ENCODE peak calls at places on chromosomes 3 and 15, in six cellular contexts. One of them, this sample, is unnamed.

GRCh38 chr15:24745276-24745675 is 69.7 kb downstream of the NPAP1 start:
- DNase-seq in A549: no peak
- DNase-seq in stimulated activated CD8-positive, alpha-beta memory T cell treated with anti-CD3 and anti-CD28 coated beads, Interleukin-2, amount 100 ng/mL, for 1 hour: no peak
- DNase-seq in left colon: no peak
- DNase-seq in activated gamma-delta T cell treated with anti-CD3 and anti-CD28 coated beads, Interleukin-2, amount 50 U/mL, for 16 hours: no peak
- DNase-seq in NCI-H226: no peak
- DNase-seq in this sample: no peak

GRCh38 chr3:50430950-50431435 is 71.7 kb upstream of the TMEM115 start:
- DNase-seq in A549: no peak
- DNase-seq in stimulated activated CD8-positive, alpha-beta memory T cell treated with anti-CD3 and anti-CD28 coated beads, Interleukin-2, amount 100 ng/mL, for 1 hour: no peak
- DNase-seq in left colon: no peak
- DNase-seq in activated gamma-delta T cell treated with anti-CD3 and anti-CD28 coated beads, Interleukin-2, amount 50 U/mL, for 16 hours: no peak
- DNase-seq in NCI-H226: no peak
- DNase-seq in this sample: no peak

GRCh38 chr15:59099162-59099685 is 5.7 kb upstream of the CCNB2 start:
- DNase-seq in A549: no peak
- DNase-seq in stimulated activated CD8-positive, alpha-beta memory T cell treated with anti-CD3 and anti-CD28 coated beads, Interleukin-2, amount 100 ng/mL, for 1 hour: no peak
- DNase-seq in left colon: no peak
- DNase-seq in activated gamma-delta T cell treated with anti-CD3 and anti-CD28 coated beads, Interleukin-2, amount 50 U/mL, for 16 hours: no peak
- DNase-seq in NCI-H226: no peak
- DNase-seq in this sample: no peak

GRCh38 chr3:66582721-66583141 is 81.9 kb upstream of the LRIG1 start:
- DNase-seq in A549: no peak
- DNase-seq in stimulated activated CD8-positive, alpha-beta memory T cell treated with anti-CD3 and anti-CD28 coated beads, Interleukin-2, amount 100 ng/mL, for 1 hour: peak; percentile 17
- DNase-seq in left colon: peak; percentile 30
- DNase-seq in activated gamma-delta T cell treated with anti-CD3 and anti-CD28 coated beads, Interleukin-2, amount 50 U/mL, for 16 hours: peak; percentile 32
- DNase-seq in NCI-H226: no peak
- DNase-seq in this sample: no peak

GRCh38 chr3:175456496-175456895 is 597.4 kb downstream of the NAALADL2 start:
- DNase-seq in A549: no peak
- DNase-seq in stimulated activated CD8-positive, alpha-beta memory T cell treated with anti-CD3 and anti-CD28 coated beads, Interleukin-2, amount 100 ng/mL, for 1 hour: no peak
- DNase-seq in left colon: no peak
- DNase-seq in activated gamma-delta T cell treated with anti-CD3 and anti-CD28 coated beads, Interleukin-2, amount 50 U/mL, for 16 hours: no peak
- DNase-seq in NCI-H226: no peak
- DNase-seq in this sample: peak; percentile 14

GRCh38 chr3:74267583-74268184 is 346.8 kb downstream of the CNTN3 start:
- DNase-seq in A549: peak; percentile 1
- DNase-seq in stimulated activated CD8-positive, alpha-beta memory T cell treated with anti-CD3 and anti-CD28 coated beads, Interleukin-2, amount 100 ng/mL, for 1 hour: no peak
- DNase-seq in left colon: peak; percentile 25
- DNase-seq in activated gamma-delta T cell treated with anti-CD3 and anti-CD28 coated beads, Interleukin-2, amount 50 U/mL, for 16 hours: no peak
- DNase-seq in NCI-H226: no peak
- DNase-seq in this sample: peak; percentile 20

GRCh38 chr3:89947357-89947954 is 840.0 kb downstream of the EPHA3 start:
- DNase-seq in A549: no peak
- DNase-seq in stimulated activated CD8-positive, alpha-beta memory T cell treated with anti-CD3 and anti-CD28 coated beads, Interleukin-2, amount 100 ng/mL, for 1 hour: no peak
- DNase-seq in left colon: peak; percentile 29
- DNase-seq in activated gamma-delta T cell treated with anti-CD3 and anti-CD28 coated beads, Interleukin-2, amount 50 U/mL, for 16 hours: no peak
- DNase-seq in NCI-H226: no peak
- DNase-seq in this sample: no peak

GRCh38 chr15:52804526-52805081 is 14.5 kb upstream of the ONECUT1 start:
- DNase-seq in A549: no peak
- DNase-seq in stimulated activated CD8-positive, alpha-beta memory T cell treated with anti-CD3 and anti-CD28 coated beads, Interleukin-2, amount 100 ng/mL, for 1 hour: no peak
- DNase-seq in left colon: no peak
- DNase-seq in activated gamma-delta T cell treated with anti-CD3 and anti-CD28 coated beads, Interleukin-2, amount 50 U/mL, for 16 hours: no peak
- DNase-seq in NCI-H226: no peak
- DNase-seq in this sample: no peak

GRCh38 chr15:93989611-93990010 is 241.8 kb upstream of the MCTP2 start:
- DNase-seq in A549: no peak
- DNase-seq in stimulated activated CD8-positive, alpha-beta memory T cell treated with anti-CD3 and anti-CD28 coated beads, Interleukin-2, amount 100 ng/mL, for 1 hour: no peak
- DNase-seq in left colon: no peak
- DNase-seq in activated gamma-delta T cell treated with anti-CD3 and anti-CD28 coated beads, Interleukin-2, amount 50 U/mL, for 16 hours: no peak
- DNase-seq in NCI-H226: no peak
- DNase-seq in this sample: no peak

GRCh38 chr3:172635588-172635987 is 75.3 kb downstream of the NCEH1 start:
- DNase-seq in A549: no peak
- DNase-seq in stimulated activated CD8-positive, alpha-beta memory T cell treated with anti-CD3 and anti-CD28 coated beads, Interleukin-2, amount 100 ng/mL, for 1 hour: no peak
- DNase-seq in left colon: no peak
- DNase-seq in activated gamma-delta T cell treated with anti-CD3 and anti-CD28 coated beads, Interleukin-2, amount 50 U/mL, for 16 hours: no peak
- DNase-seq in NCI-H226: peak; percentile 75
- DNase-seq in this sample: no peak

GRCh38 chr3:144109944-144110343 is 138.3 kb downstream of the DIPK2A start:
- DNase-seq in A549: no peak
- DNase-seq in stimulated activated CD8-positive, alpha-beta memory T cell treated with anti-CD3 and anti-CD28 coated beads, Interleukin-2, amount 100 ng/mL, for 1 hour: no peak
- DNase-seq in left colon: no peak
- DNase-seq in activated gamma-delta T cell treated with anti-CD3 and anti-CD28 coated beads, Interleukin-2, amount 50 U/mL, for 16 hours: no peak
- DNase-seq in NCI-H226: no peak
- DNase-seq in this sample: no peak

GRCh38 chr15:94324835-94325767 is 93.7 kb downstream of the MCTP2 start:
- DNase-seq in A549: no peak
- DNase-seq in stimulated activated CD8-positive, alpha-beta memory T cell treated with anti-CD3 and anti-CD28 coated beads, Interleukin-2, amount 100 ng/mL, for 1 hour: no peak
- DNase-seq in left colon: peak; percentile 74
- DNase-seq in activated gamma-delta T cell treated with anti-CD3 and anti-CD28 coated beads, Interleukin-2, amount 50 U/mL, for 16 hours: peak; percentile 14
- DNase-seq in NCI-H226: no peak
- DNase-seq in this sample: peak; percentile 35

GRCh38 chr3:169613053-169613803 is 50.3 kb downstream of the MECOM start:
- DNase-seq in A549: no peak
- DNase-seq in stimulated activated CD8-positive, alpha-beta memory T cell treated with anti-CD3 and anti-CD28 coated beads, Interleukin-2, amount 100 ng/mL, for 1 hour: no peak
- DNase-seq in left colon: no peak
- DNase-seq in activated gamma-delta T cell treated with anti-CD3 and anti-CD28 coated beads, Interleukin-2, amount 50 U/mL, for 16 hours: no peak
- DNase-seq in NCI-H226: no peak
- DNase-seq in this sample: no peak

GRCh38 chr3:173747427-173747826 is 349.9 kb downstream of the NLGN1 start:
- DNase-seq in A549: no peak
- DNase-seq in stimulated activated CD8-positive, alpha-beta memory T cell treated with anti-CD3 and anti-CD28 coated beads, Interleukin-2, amount 100 ng/mL, for 1 hour: no peak
- DNase-seq in left colon: no peak
- DNase-seq in activated gamma-delta T cell treated with anti-CD3 and anti-CD28 coated beads, Interleukin-2, amount 50 U/mL, for 16 hours: no peak
- DNase-seq in NCI-H226: peak; percentile 38
- DNase-seq in this sample: peak; percentile 41

GRCh38 chr3:123552095-123552714 is 32.6 kb downstream of the HACD2 start:
- DNase-seq in A549: peak; percentile 18
- DNase-seq in stimulated activated CD8-positive, alpha-beta memory T cell treated with anti-CD3 and anti-CD28 coated beads, Interleukin-2, amount 100 ng/mL, for 1 hour: no peak
- DNase-seq in left colon: no peak
- DNase-seq in activated gamma-delta T cell treated with anti-CD3 and anti-CD28 coated beads, Interleukin-2, amount 50 U/mL, for 16 hours: no peak
- DNase-seq in NCI-H226: no peak
- DNase-seq in this sample: peak; percentile 30

GRCh38 chr3:133934073-133934970 is 38.6 kb upstream of the RAB6B start:
- DNase-seq in A549: no peak
- DNase-seq in stimulated activated CD8-positive, alpha-beta memory T cell treated with anti-CD3 and anti-CD28 coated beads, Interleukin-2, amount 100 ng/mL, for 1 hour: no peak
- DNase-seq in left colon: peak; percentile 72
- DNase-seq in activated gamma-delta T cell treated with anti-CD3 and anti-CD28 coated beads, Interleukin-2, amount 50 U/mL, for 16 hours: no peak
- DNase-seq in NCI-H226: no peak
- DNase-seq in this sample: no peak

GRCh38 chr15:84982301-84982920 is 755 bp downstream of the PDE8A start:
- DNase-seq in A549: no peak
- DNase-seq in stimulated activated CD8-positive, alpha-beta memory T cell treated with anti-CD3 and anti-CD28 coated beads, Interleukin-2, amount 100 ng/mL, for 1 hour: peak; percentile 24
- DNase-seq in left colon: peak; percentile 64
- DNase-seq in activated gamma-delta T cell treated with anti-CD3 and anti-CD28 coated beads, Interleukin-2, amount 50 U/mL, for 16 hours: peak; percentile 41
- DNase-seq in NCI-H226: no peak
- DNase-seq in this sample: no peak

GRCh38 chr3:171776839-171777607 is 33.3 kb downstream of the PLD1 start:
- DNase-seq in A549: no peak
- DNase-seq in stimulated activated CD8-positive, alpha-beta memory T cell treated with anti-CD3 and anti-CD28 coated beads, Interleukin-2, amount 100 ng/mL, for 1 hour: no peak
- DNase-seq in left colon: no peak
- DNase-seq in activated gamma-delta T cell treated with anti-CD3 and anti-CD28 coated beads, Interleukin-2, amount 50 U/mL, for 16 hours: no peak
- DNase-seq in NCI-H226: no peak
- DNase-seq in this sample: no peak

This sample was measured in RWPE1.